ENCODE peak calls at places on chromosomes 13 and 19, in ten cellular contexts. Z, R, K, A, J, L, X, Q, T and D are unnamed samples.
A peak's percentile ranks its signal among the peaks of the same experiment; 100 is the strongest.

GRCh38 chr13:28459911-28460310 is 35.0 kb downstream of the FLT1 start:
- DNase-seq in Z (no peak), A (no peak), T (no peak), X (no peak), L (no peak), K (no peak), J (no peak), R (no peak), Q (no peak), D (no peak)

GRCh38 chr13:66348745-66349720 is 881.1 kb downstream of the PCDH9 start:
- DNase-seq in T (no peak), J (peak; percentile 49), A (no peak), K (no peak), L (peak; percentile 71), Q (no peak), Z (no peak), R (no peak), X (no peak), D (no peak)

GRCh38 chr13:78827471-78827870 is 168.5 kb upstream of the OBI1 start:
- DNase-seq in X (no peak), Z (no peak), J (peak; percentile 0), L (no peak), T (no peak), Q (no peak), R (no peak), K (no peak), A (no peak), D (no peak)

GRCh38 chr13:35293579-35293978 is 182.9 kb downstream of the MAB21L1 start:
- DNase-seq in X (no peak), A (no peak), K (no peak), Q (no peak), R (no peak), L (no peak), T (no peak), J (no peak), Z (no peak), D (no peak)

GRCh38 chr19:1065606-1066109 is 1.3 kb upstream of the ARHGAP45 start:
- DNase-seq in Z (no peak), R (peak; percentile 72), K (peak; percentile 80), A (no peak), L (no peak), X (no peak), Q (no peak), T (no peak), J (no peak), D (no peak)

GRCh38 chr13:29936051-29936813 is 85.8 kb upstream of the UBL3 start:
- DNase-seq in R (no peak), X (no peak), K (no peak), L (no peak), J (no peak), Q (no peak), T (no peak), A (no peak), Z (no peak), D (no peak)

GRCh38 chr13:93559718-93560117 is 333.1 kb downstream of the GPC6 start:
- DNase-seq in Q (peak; percentile 96), K (no peak), A (peak; percentile 69), R (peak; percentile 94), T (no peak), L (no peak), Z (no peak), J (peak; percentile 49), X (peak; percentile 15), D (no peak)

GRCh38 chr19:28972144-28972543 is 240.8 kb downstream of the UQCRFS1 start:
- DNase-seq in Z (no peak), R (no peak), L (no peak), Q (no peak), X (no peak), T (no peak), K (no peak), A (no peak), J (no peak), D (no peak)

GRCh38 chr19:2846180-2846935 is 5.1 kb downstream of the ZNF555 start:
- DNase-seq in R (no peak), Z (no peak), X (no peak), K (no peak), L (no peak), A (no peak), T (no peak), Q (no peak), J (no peak), D (no peak)

GRCh38 chr13:30149248-30149647 is 158.1 kb downstream of the KATNAL1 start:
- DNase-seq in Z (no peak), X (no peak), R (no peak), Q (no peak), K (no peak), L (no peak), A (no peak), J (no peak), T (no peak), D (no peak)